ENCODE peak calls at places on chromosome 16, in four cellular contexts. One of them, this sample, is unnamed.
A peak's percentile ranks its signal among the peaks of the same experiment; 100 is the strongest.

GRCh38 chr16:11356573-11357331 is 11.5 kb downstream of the RMI2 start:
- DNase-seq in ovary: peak; percentile 81
- DNase-seq in stomach: peak; percentile 81
- DNase-seq in heart left ventricle: peak; percentile 78
- DNase-seq in this sample: peak; percentile 84

GRCh38 chr16:67260426-67261063 is 11.8 kb downstream of the SLC9A5 start:
- DNase-seq in ovary: no peak
- DNase-seq in heart left ventricle: peak; percentile 39
- DNase-seq in stomach: peak; percentile 61
- DNase-seq in this sample: peak; percentile 75

GRCh38 chr16:63617047-63617989 is 1504.5 kb downstream of the CDH11 start:
- DNase-seq in heart left ventricle: peak; percentile 49
- DNase-seq in stomach: no peak
- DNase-seq in ovary: no peak
- DNase-seq in this sample: peak; percentile 16

GRCh38 chr16:57000271-57001025 is 11.1 kb downstream of the NLRC5 start:
- DNase-seq in ovary: peak; percentile 36
- DNase-seq in heart left ventricle: peak; percentile 82
- DNase-seq in stomach: peak; percentile 43
- DNase-seq in this sample: peak; percentile 18

GRCh38 chr16:67104061-67104460 is 5.7 kb upstream of the PHAF1 start:
- DNase-seq in ovary: no peak
- DNase-seq in heart left ventricle: peak; percentile 31
- DNase-seq in stomach: no peak
- DNase-seq in this sample: peak; percentile 77

GRCh38 chr16:84475643-84476240 is 28.7 kb downstream of the MEAK7 start:
- DNase-seq in heart left ventricle: no peak
- DNase-seq in ovary: no peak
- DNase-seq in stomach: peak; percentile 49
- DNase-seq in this sample: no peak

GRCh38 chr16:74570412-74571301 is 36.3 kb downstream of the GLG1 start:
- DNase-seq in stomach: no peak
- DNase-seq in heart left ventricle: peak; percentile 35
- DNase-seq in ovary: no peak
- DNase-seq in this sample: no peak

GRCh38 chr16:309476-309875 is 26.5 kb downstream of the PDIA2 start:
- DNase-seq in stomach: no peak
- DNase-seq in heart left ventricle: no peak
- DNase-seq in ovary: no peak
- DNase-seq in this sample: no peak

GRCh38 chr16:7849891-7850290 is 517.2 kb downstream of the RBFOX1 start:
- DNase-seq in ovary: no peak
- DNase-seq in stomach: no peak
- DNase-seq in heart left ventricle: no peak
- DNase-seq in this sample: no peak

GRCh38 chr16:6558133-6558532 is 774.5 kb upstream of the RBFOX1 start:
- DNase-seq in stomach: no peak
- DNase-seq in ovary: no peak
- DNase-seq in heart left ventricle: no peak
- DNase-seq in this sample: peak; percentile 49

GRCh38 chr16:8130197-8130596 is 460.1 kb downstream of the TMEM114 start:
- DNase-seq in stomach: no peak
- DNase-seq in ovary: no peak
- DNase-seq in heart left ventricle: no peak
- DNase-seq in this sample: no peak

GRCh38 chr16:68901910-68902309 is 58.6 kb downstream of the TANGO6 start:
- DNase-seq in stomach: no peak
- DNase-seq in heart left ventricle: no peak
- DNase-seq in ovary: no peak
- DNase-seq in this sample: no peak

GRCh38 chr16:12496181-12496580 is 307.5 kb downstream of the CPPED1 start:
- DNase-seq in heart left ventricle: no peak
- DNase-seq in stomach: no peak
- DNase-seq in ovary: no peak
- DNase-seq in this sample: no peak
- H3K4me3 ChIP-seq in heart left ventricle: no peak overlapping the region
- H3K4me3 ChIP-seq in stomach: no peak overlapping the region
- H3K4me3 ChIP-seq in ovary: no peak overlapping the region
- H3K4me3 ChIP-seq in this sample: no peak overlapping the region

GRCh38 chr16:25256821-25257503 is 683 bp downstream of the ZKSCAN2 start:
- DNase-seq in heart left ventricle: no peak
- DNase-seq in stomach: no peak
- DNase-seq in ovary: no peak
- DNase-seq in this sample: peak; percentile 44
- H3K36me3 ChIP-seq in heart left ventricle: peaks cover 31% of the 10 kb centered on the region
- H3K36me3 ChIP-seq in stomach: peaks cover 33% of the 10 kb centered on the region
- H3K36me3 ChIP-seq in ovary: no peaks in the 10 kb centered on the region
- H3K36me3 ChIP-seq in this sample: peaks cover 4% of the 10 kb centered on the region

GRCh38 chr16:2819939-2820835 is 3.1 kb downstream of the PRSS21 start:
- DNase-seq in ovary: no peak
- DNase-seq in stomach: no peak
- DNase-seq in heart left ventricle: no peak
- DNase-seq in this sample: peak; percentile 54

GRCh38 chr16:2821483-2822157 is 4.6 kb downstream of the PRSS21 start:
- DNase-seq in heart left ventricle: no peak
- DNase-seq in ovary: no peak
- DNase-seq in stomach: no peak
- DNase-seq in this sample: peak; percentile 32

GRCh38 chr16:2820836-2821482 is 3.9 kb downstream of the PRSS21 start:
- DNase-seq in stomach: no peak
- DNase-seq in heart left ventricle: no peak
- DNase-seq in ovary: no peak
- DNase-seq in this sample: peak; percentile 37

GRCh38 chr16:2824626-2825025 is 5.5 kb upstream of the ZG16B start:
- DNase-seq in heart left ventricle: no peak
- DNase-seq in ovary: no peak
- DNase-seq in stomach: no peak
- DNase-seq in this sample: peak; percentile 47

DNA sequence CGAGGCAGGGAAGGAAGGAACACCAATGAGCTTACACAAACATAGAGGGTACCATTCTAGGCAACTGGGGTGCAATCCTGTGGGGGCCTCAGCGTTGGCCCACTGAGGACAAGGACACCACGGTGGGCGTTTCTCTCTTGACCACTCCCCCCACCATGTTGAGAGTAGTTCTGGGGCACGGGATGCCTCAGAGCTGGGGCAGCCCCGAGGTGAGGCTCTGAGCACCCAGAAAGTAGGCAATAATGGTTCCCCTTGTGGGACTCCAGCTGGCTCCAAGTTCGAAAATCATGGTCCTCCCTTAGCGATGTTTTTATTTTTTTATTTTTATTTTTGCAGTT is 5.1 kb downstream of the PRSS21 start:
- DNase-seq in stomach: no peak
- DNase-seq in ovary: no peak
- DNase-seq in heart left ventricle: no peak
- DNase-seq in this sample: peak; percentile 19
- H3K27me3 ChIP-seq in stomach: peaks cover 68% of the 10 kb centered on the region
- H3K27me3 ChIP-seq in ovary: no peaks in the 10 kb centered on the region
- H3K27me3 ChIP-seq in heart left ventricle: no peaks in the 10 kb centered on the region
- H3K27me3 ChIP-seq in this sample: no peaks in the 10 kb centered on the region

GRCh38 chr16:3188925-3189825 is 1.2 kb downstream of the OR1F1 start:
- DNase-seq in ovary: no peak
- DNase-seq in heart left ventricle: no peak
- DNase-seq in stomach: no peak
- DNase-seq in this sample: peak; percentile 86
- H3K4me3 ChIP-seq in ovary: no peak overlapping the region
- H3K4me3 ChIP-seq in heart left ventricle: peak overlapping the region; percentile 1
- H3K4me3 ChIP-seq in stomach: peak overlapping the region; percentile 2
- H3K4me3 ChIP-seq in this sample: peak overlapping the region; percentile 85

GRCh38 chr16:31131416-31131815 is 4.1 kb downstream of the PRSS8 start:
- DNase-seq in heart left ventricle: no peak
- DNase-seq in ovary: no peak
- DNase-seq in stomach: no peak
- DNase-seq in this sample: no peak
- H3K36me3 ChIP-seq in heart left ventricle: peaks cover 59% of the 10 kb centered on the region
- H3K36me3 ChIP-seq in ovary: no peaks in the 10 kb centered on the region
- H3K36me3 ChIP-seq in stomach: peaks cover 67% of the 10 kb centered on the region
- H3K36me3 ChIP-seq in this sample: peaks cover 15% of the 10 kb centered on the region

GRCh38 chr16:3194792-3195191 is 6.8 kb downstream of the OR1F1 start:
- DNase-seq in heart left ventricle: no peak
- DNase-seq in ovary: no peak
- DNase-seq in stomach: no peak
- DNase-seq in this sample: peak; percentile 43
- H3K27me3 ChIP-seq in heart left ventricle: peaks cover 57% of the 10 kb centered on the region
- H3K27me3 ChIP-seq in ovary: no peaks in the 10 kb centered on the region
- H3K27me3 ChIP-seq in stomach: peaks cover 93% of the 10 kb centered on the region
- H3K27me3 ChIP-seq in this sample: peaks cover 14% of the 10 kb centered on the region

GRCh38 chr16:89200124-89200849 is at the start of gene SLC22A31:
- DNase-seq in ovary: no peak
- DNase-seq in heart left ventricle: peak; percentile 18
- DNase-seq in stomach: no peak
- DNase-seq in this sample: peak; percentile 85
- H3K4me3 ChIP-seq in ovary: peak within 1 kb of the TSS; percentile 28
- H3K4me3 ChIP-seq in heart left ventricle: no peak within 1 kb of the TSS
- H3K4me3 ChIP-seq in stomach: peak within 1 kb of the TSS; percentile 45
- H3K4me3 ChIP-seq in this sample: peak within 1 kb of the TSS; percentile 52

GRCh38 chr16:50103764-50104163 is 38.0 kb downstream of the HEATR3 start:
- DNase-seq in stomach: no peak
- DNase-seq in heart left ventricle: no peak
- DNase-seq in ovary: no peak
- DNase-seq in this sample: no peak

GRCh38 chr16:50096791-50097190 is 31.0 kb downstream of the HEATR3 start:
- DNase-seq in heart left ventricle: no peak
- DNase-seq in ovary: no peak
- DNase-seq in stomach: no peak
- DNase-seq in this sample: no peak

GRCh38 chr16:50102046-50102756 is 36.4 kb downstream of the HEATR3 start:
- DNase-seq in ovary: no peak
- DNase-seq in heart left ventricle: no peak
- DNase-seq in stomach: no peak
- DNase-seq in this sample: no peak

GRCh38 chr16:50099957-50100648 is 34.3 kb downstream of the HEATR3 start:
- DNase-seq in heart left ventricle: no peak
- DNase-seq in ovary: no peak
- DNase-seq in stomach: no peak
- DNase-seq in this sample: no peak
- H3K36me3 ChIP-seq in heart left ventricle: peaks cover 60% of the 10 kb centered on the region
- H3K36me3 ChIP-seq in ovary: no peaks in the 10 kb centered on the region
- H3K36me3 ChIP-seq in stomach: peaks cover 82% of the 10 kb centered on the region
- H3K36me3 ChIP-seq in this sample: peaks cover 13% of the 10 kb centered on the region

DNA sequence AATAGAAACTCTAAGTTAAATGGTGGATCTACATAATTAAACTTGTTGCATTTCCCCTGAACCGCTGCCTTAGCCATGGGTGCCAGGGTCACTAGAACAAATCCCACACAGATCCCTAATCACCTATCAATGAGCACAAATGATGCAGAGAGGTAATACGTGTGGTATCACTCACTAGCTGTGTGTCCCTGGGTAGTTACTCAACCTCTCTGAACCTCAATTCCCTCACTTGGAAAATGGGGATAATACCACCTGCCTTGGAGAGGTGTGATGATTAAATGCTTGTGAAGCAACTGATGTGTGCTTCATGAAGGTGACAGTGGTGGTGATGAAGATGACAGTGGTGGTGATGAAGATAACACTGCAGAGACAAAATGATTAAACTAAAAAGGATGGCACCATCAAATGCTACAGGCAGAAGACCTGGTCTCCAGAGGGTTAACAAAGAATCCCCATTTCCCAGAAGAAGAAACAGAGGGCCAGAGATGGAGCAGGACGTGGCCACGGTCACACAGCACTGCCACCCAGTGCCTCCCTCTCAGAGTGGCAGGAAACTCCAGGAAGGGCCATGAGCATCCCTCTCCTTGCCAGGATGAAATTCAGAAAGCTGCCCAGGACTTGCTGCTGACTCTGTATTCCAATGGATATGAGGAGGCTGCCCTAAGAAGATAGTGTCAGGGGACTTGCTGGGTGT is 17.9 kb upstream of the FOXF1 start:
- DNase-seq in heart left ventricle: no peak
- DNase-seq in ovary: no peak
- DNase-seq in stomach: no peak
- DNase-seq in this sample: no peak
- H3K27me3 ChIP-seq in heart left ventricle: peaks cover 64% of the 10 kb centered on the region
- H3K27me3 ChIP-seq in ovary: no peaks in the 10 kb centered on the region
- H3K27me3 ChIP-seq in stomach: peaks cover 72% of the 10 kb centered on the region
- H3K27me3 ChIP-seq in this sample: peaks cover 77% of the 10 kb centered on the region

This sample was measured in H7.